ENCODE peak calls at places on chromosomes 6 and 20, in seven cellular contexts. One of them, this sample, is unnamed.

GRCh38 chr6:37851997-37852524 is 32.5 kb downstream of the ZFAND3 start:
- DNase-seq in trophoblast cell: no peak
- DNase-seq in mesendoderm: no peak
- DNase-seq in IMR-90: no peak
- DNase-seq in neuronal stem cell: no peak
- DNase-seq in mesenchymal stem cell: no peak
- DNase-seq in H1: no peak
- DNase-seq in this sample: no peak

GRCh38 chr20:60256811-60257210 is 298.6 kb downstream of the CDH26 start:
- DNase-seq in trophoblast cell: no peak
- DNase-seq in mesendoderm: no peak
- DNase-seq in IMR-90: no peak
- DNase-seq in neuronal stem cell: no peak
- DNase-seq in mesenchymal stem cell: no peak
- DNase-seq in H1: no peak
- DNase-seq in this sample: no peak

GRCh38 chr6:143596857-143597256 is 80.9 kb upstream of the PHACTR2 start:
- DNase-seq in trophoblast cell: peak; percentile 44
- DNase-seq in mesendoderm: peak; percentile 51
- DNase-seq in IMR-90: peak; percentile 71
- DNase-seq in neuronal stem cell: no peak
- DNase-seq in mesenchymal stem cell: peak; percentile 68
- DNase-seq in H1: no peak
- DNase-seq in this sample: no peak

GRCh38 chr20:61861054-61861841 is 204.4 kb downstream of the TAF4 start:
- DNase-seq in trophoblast cell: no peak
- DNase-seq in mesendoderm: no peak
- DNase-seq in IMR-90: no peak
- DNase-seq in neuronal stem cell: no peak
- DNase-seq in mesenchymal stem cell: no peak
- DNase-seq in H1: no peak
- DNase-seq in this sample: no peak

GRCh38 chr20:8853805-8854338 is 215.0 kb upstream of the PLCB4 start:
- DNase-seq in trophoblast cell: peak; percentile 17
- DNase-seq in mesendoderm: peak; percentile 85
- DNase-seq in IMR-90: peak; percentile 84
- DNase-seq in neuronal stem cell: peak; percentile 76
- DNase-seq in mesenchymal stem cell: peak; percentile 83
- DNase-seq in H1: no peak
- DNase-seq in this sample: peak; percentile 42

GRCh38 chr6:144898052-144898689 is 613.0 kb downstream of the UTRN start:
- DNase-seq in trophoblast cell: no peak
- DNase-seq in mesendoderm: no peak
- DNase-seq in IMR-90: peak; percentile 54
- DNase-seq in neuronal stem cell: no peak
- DNase-seq in mesenchymal stem cell: peak; percentile 22
- DNase-seq in H1: no peak
- DNase-seq in this sample: no peak

GRCh38 chr6:46099952-46100351 is 29.8 kb upstream of the ENPP4 start:
- DNase-seq in trophoblast cell: no peak
- DNase-seq in mesendoderm: no peak
- DNase-seq in IMR-90: no peak
- DNase-seq in neuronal stem cell: no peak
- DNase-seq in mesenchymal stem cell: no peak
- DNase-seq in H1: no peak
- DNase-seq in this sample: no peak

GRCh38 chr6:11770546-11771466 is 7.8 kb downstream of the ADTRP start:
- DNase-seq in trophoblast cell: peak; percentile 93
- DNase-seq in mesendoderm: peak; percentile 97
- DNase-seq in IMR-90: peak; percentile 100
- DNase-seq in neuronal stem cell: no peak
- DNase-seq in mesenchymal stem cell: peak; percentile 100
- DNase-seq in H1: peak; percentile 48
- DNase-seq in this sample: peak; percentile 64

GRCh38 chr6:117515326-117515725 is 32.9 kb downstream of the DCBLD1 start:
- DNase-seq in trophoblast cell: no peak
- DNase-seq in mesendoderm: no peak
- DNase-seq in IMR-90: peak; percentile 51
- DNase-seq in neuronal stem cell: no peak
- DNase-seq in mesenchymal stem cell: no peak
- DNase-seq in H1: no peak
- DNase-seq in this sample: no peak

GRCh38 chr6:117521785-117522502 is 39.5 kb downstream of the DCBLD1 start:
- DNase-seq in trophoblast cell: no peak
- DNase-seq in mesendoderm: no peak
- DNase-seq in IMR-90: no peak
- DNase-seq in neuronal stem cell: no peak
- DNase-seq in mesenchymal stem cell: no peak
- DNase-seq in H1: no peak
- DNase-seq in this sample: no peak

GRCh38 chr6:117514655-117515054 is 32.2 kb downstream of the DCBLD1 start:
- DNase-seq in trophoblast cell: no peak
- DNase-seq in mesendoderm: no peak
- DNase-seq in IMR-90: no peak
- DNase-seq in neuronal stem cell: no peak
- DNase-seq in mesenchymal stem cell: no peak
- DNase-seq in H1: no peak
- DNase-seq in this sample: no peak

GRCh38 chr6:117518870-117519269 is 36.4 kb downstream of the DCBLD1 start:
- DNase-seq in trophoblast cell: no peak
- DNase-seq in mesendoderm: no peak
- DNase-seq in IMR-90: no peak
- DNase-seq in neuronal stem cell: no peak
- DNase-seq in mesenchymal stem cell: no peak
- DNase-seq in H1: no peak
- DNase-seq in this sample: no peak

GRCh38 chr6:117520603-117521002 is 38.1 kb downstream of the DCBLD1 start:
- DNase-seq in trophoblast cell: no peak
- DNase-seq in mesendoderm: no peak
- DNase-seq in IMR-90: no peak
- DNase-seq in neuronal stem cell: no peak
- DNase-seq in mesenchymal stem cell: no peak
- DNase-seq in H1: no peak
- DNase-seq in this sample: no peak
- H3K18ac ChIP-seq in trophoblast cell: no peak overlapping the region
- H3K18ac ChIP-seq in mesendoderm: no peak overlapping the region
- H3K18ac ChIP-seq in IMR-90: no peak overlapping the region
- H3K18ac ChIP-seq in neuronal stem cell: no peak overlapping the region
- H3K18ac ChIP-seq in mesenchymal stem cell: no peak overlapping the region
- H3K18ac ChIP-seq in H1: no peak overlapping the region
- H3K18ac ChIP-seq in this sample: no peak overlapping the region

DNA sequence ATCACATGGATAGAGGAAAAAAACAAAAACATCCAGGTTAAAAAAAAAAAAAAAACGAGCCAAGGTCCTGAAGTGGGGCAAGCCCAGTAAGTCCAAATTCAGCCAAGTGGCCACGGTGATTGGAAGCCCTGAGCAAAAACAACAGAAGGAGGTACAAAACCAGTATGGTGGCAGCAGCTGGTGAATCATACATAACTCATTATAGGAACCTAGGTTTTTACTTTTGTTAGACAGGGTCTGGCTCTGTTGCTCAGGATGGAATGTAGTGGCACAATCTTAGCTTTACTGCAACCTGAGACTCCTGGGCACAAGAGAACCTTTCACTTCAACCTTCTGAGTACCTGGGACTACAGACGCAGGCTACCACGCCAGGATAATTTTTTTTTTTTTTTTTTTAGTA is 22.7 kb upstream of the MYB start:
- DNase-seq in trophoblast cell: no peak
- DNase-seq in mesendoderm: no peak
- DNase-seq in IMR-90: no peak
- DNase-seq in neuronal stem cell: no peak
- DNase-seq in mesenchymal stem cell: no peak
- DNase-seq in H1: no peak
- DNase-seq in this sample: no peak
- H2AK5ac ChIP-seq in trophoblast cell: no peak overlapping the region
- H2AK5ac ChIP-seq in mesendoderm: no peak overlapping the region
- H2AK5ac ChIP-seq in IMR-90: no peak overlapping the region
- H2AK5ac ChIP-seq in neuronal stem cell: no peak overlapping the region
- H2AK5ac ChIP-seq in mesenchymal stem cell: no peak overlapping the region
- H2AK5ac ChIP-seq in H1: no peak overlapping the region
- H2AK5ac ChIP-seq in this sample: no peak overlapping the region

DNA sequence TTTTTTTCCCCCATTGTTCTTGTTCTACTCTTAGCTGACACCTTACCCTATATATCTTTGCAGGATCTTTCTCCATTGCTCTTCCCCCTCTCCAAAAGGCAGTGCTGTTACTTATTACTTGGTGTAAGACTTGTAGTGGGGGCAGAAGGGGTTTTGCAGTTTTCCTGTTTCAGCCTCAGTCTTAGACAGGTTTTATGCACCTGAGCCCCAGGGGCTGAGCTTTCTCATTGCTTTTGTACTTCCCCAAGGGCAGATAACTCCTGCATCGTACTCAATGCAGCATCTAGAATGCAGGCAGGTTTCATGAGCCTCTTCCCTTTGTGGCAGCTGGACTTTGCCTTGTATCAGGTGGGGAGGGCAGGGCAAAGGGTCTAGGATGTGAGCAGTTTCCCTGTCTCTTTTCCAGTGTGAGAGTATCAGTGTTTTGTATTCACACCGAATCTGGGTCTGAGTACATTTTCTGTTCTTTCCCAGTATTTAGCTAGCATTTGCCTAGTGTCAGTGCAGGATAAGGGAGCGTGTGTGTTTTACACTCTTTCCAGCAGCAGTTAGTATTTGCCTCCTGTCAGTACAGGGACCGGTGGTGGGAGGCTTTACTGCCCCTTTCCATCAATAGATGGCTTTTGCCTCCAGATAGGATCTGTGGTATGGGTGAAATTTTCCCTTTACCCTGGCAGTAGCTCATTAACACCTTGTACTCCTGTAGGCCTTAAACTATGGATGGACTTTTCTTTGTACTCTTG is 19.6 kb downstream of the CYB5R4 start:
- DNase-seq in trophoblast cell: no peak
- DNase-seq in mesendoderm: no peak
- DNase-seq in IMR-90: no peak
- DNase-seq in neuronal stem cell: no peak
- DNase-seq in mesenchymal stem cell: no peak
- DNase-seq in H1: no peak
- DNase-seq in this sample: no peak
- H3K18ac ChIP-seq in trophoblast cell: no peak overlapping the region
- H3K18ac ChIP-seq in mesendoderm: no peak overlapping the region
- H3K18ac ChIP-seq in IMR-90: no peak overlapping the region
- H3K18ac ChIP-seq in neuronal stem cell: no peak overlapping the region
- H3K18ac ChIP-seq in mesenchymal stem cell: no peak overlapping the region
- H3K18ac ChIP-seq in H1: no peak overlapping the region
- H3K18ac ChIP-seq in this sample: no peak overlapping the region

GRCh38 chr6:6856538-6857523 is 250.9 kb upstream of the RREB1 start:
- DNase-seq in trophoblast cell: peak; percentile 100
- DNase-seq in mesendoderm: peak; percentile 83
- DNase-seq in IMR-90: peak; percentile 37
- DNase-seq in neuronal stem cell: no peak
- DNase-seq in mesenchymal stem cell: peak; percentile 85
- DNase-seq in H1: peak; percentile 55
- DNase-seq in this sample: peak; percentile 57
- H2AK5ac ChIP-seq in trophoblast cell: peak overlapping the region; percentile 52
- H2AK5ac ChIP-seq in mesendoderm: no peak overlapping the region
- H2AK5ac ChIP-seq in IMR-90: peak overlapping the region; percentile 9
- H2AK5ac ChIP-seq in neuronal stem cell: no peak overlapping the region
- H2AK5ac ChIP-seq in mesenchymal stem cell: no peak overlapping the region
- H2AK5ac ChIP-seq in H1: peak overlapping the region; percentile 8
- H2AK5ac ChIP-seq in this sample: no peak overlapping the region

GRCh38 chr20:44735816-44736169 is 9.9 kb upstream of the KCNK15 start:
- DNase-seq in trophoblast cell: no peak
- DNase-seq in mesendoderm: no peak
- DNase-seq in IMR-90: no peak
- DNase-seq in neuronal stem cell: no peak
- DNase-seq in mesenchymal stem cell: no peak
- DNase-seq in H1: no peak
- DNase-seq in this sample: no peak
- H3K18ac ChIP-seq in trophoblast cell: no peak overlapping the region
- H3K18ac ChIP-seq in mesendoderm: no peak overlapping the region
- H3K18ac ChIP-seq in IMR-90: no peak overlapping the region
- H3K18ac ChIP-seq in neuronal stem cell: no peak overlapping the region
- H3K18ac ChIP-seq in mesenchymal stem cell: no peak overlapping the region
- H3K18ac ChIP-seq in H1: no peak overlapping the region
- H3K18ac ChIP-seq in this sample: no peak overlapping the region

DNA sequence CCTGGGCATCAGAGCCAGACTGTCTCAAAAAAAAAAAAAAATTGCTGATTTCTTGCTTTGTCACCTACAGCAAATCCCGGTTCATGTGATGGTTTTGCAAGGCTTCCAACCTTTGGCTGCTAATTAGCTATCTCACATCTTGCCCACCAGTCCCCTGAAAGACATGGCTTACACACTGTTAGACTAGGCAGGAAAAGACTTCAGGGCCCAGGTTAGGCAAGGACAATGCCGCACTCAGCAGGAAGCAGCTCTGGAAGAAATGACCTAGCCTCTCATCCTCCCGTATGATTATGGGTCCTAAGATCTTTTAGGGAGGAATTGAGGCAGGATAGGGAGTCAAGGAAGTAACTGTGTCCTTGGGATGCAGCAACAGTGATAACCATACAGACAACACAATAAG is 40.4 kb upstream of the POU5F1 start:
- DNase-seq in trophoblast cell: no peak
- DNase-seq in mesendoderm: no peak
- DNase-seq in IMR-90: no peak
- DNase-seq in neuronal stem cell: no peak
- DNase-seq in mesenchymal stem cell: no peak
- DNase-seq in H1: no peak
- DNase-seq in this sample: no peak
- H2AK5ac ChIP-seq in trophoblast cell: no peak overlapping the region
- H2AK5ac ChIP-seq in mesendoderm: no peak overlapping the region
- H2AK5ac ChIP-seq in IMR-90: no peak overlapping the region
- H2AK5ac ChIP-seq in neuronal stem cell: no peak overlapping the region
- H2AK5ac ChIP-seq in mesenchymal stem cell: no peak overlapping the region
- H2AK5ac ChIP-seq in H1: no peak overlapping the region
- H2AK5ac ChIP-seq in this sample: no peak overlapping the region

GRCh38 chr6:5149891-5150290 is 64.8 kb downstream of the PPP1R3G start:
- DNase-seq in trophoblast cell: no peak
- DNase-seq in mesendoderm: no peak
- DNase-seq in IMR-90: no peak
- DNase-seq in neuronal stem cell: no peak
- DNase-seq in mesenchymal stem cell: no peak
- DNase-seq in H1: no peak
- DNase-seq in this sample: no peak
- H3K18ac ChIP-seq in trophoblast cell: no peak overlapping the region
- H3K18ac ChIP-seq in mesendoderm: no peak overlapping the region
- H3K18ac ChIP-seq in IMR-90: no peak overlapping the region
- H3K18ac ChIP-seq in neuronal stem cell: no peak overlapping the region
- H3K18ac ChIP-seq in mesenchymal stem cell: no peak overlapping the region
- H3K18ac ChIP-seq in H1: no peak overlapping the region
- H3K18ac ChIP-seq in this sample: no peak overlapping the region

GRCh38 chr20:46268131-46268611 is 40.1 kb downstream of the CDH22 start:
- DNase-seq in trophoblast cell: no peak
- DNase-seq in mesendoderm: peak; percentile 72
- DNase-seq in IMR-90: no peak
- DNase-seq in neuronal stem cell: no peak
- DNase-seq in mesenchymal stem cell: no peak
- DNase-seq in H1: no peak
- DNase-seq in this sample: no peak

GRCh38 chr20:46267108-46267820 is 41.0 kb downstream of the CDH22 start:
- DNase-seq in trophoblast cell: no peak
- DNase-seq in mesendoderm: no peak
- DNase-seq in IMR-90: no peak
- DNase-seq in neuronal stem cell: no peak
- DNase-seq in mesenchymal stem cell: no peak
- DNase-seq in H1: no peak
- DNase-seq in this sample: no peak

GRCh38 chr20:46261456-46262253 is 46.6 kb downstream of the CDH22 start:
- DNase-seq in trophoblast cell: no peak
- DNase-seq in mesendoderm: no peak
- DNase-seq in IMR-90: no peak
- DNase-seq in neuronal stem cell: no peak
- DNase-seq in mesenchymal stem cell: no peak
- DNase-seq in H1: no peak
- DNase-seq in this sample: no peak

GRCh38 chr20:46265539-46265938 is 42.8 kb downstream of the CDH22 start:
- DNase-seq in trophoblast cell: no peak
- DNase-seq in mesendoderm: no peak
- DNase-seq in IMR-90: no peak
- DNase-seq in neuronal stem cell: no peak
- DNase-seq in mesenchymal stem cell: no peak
- DNase-seq in H1: no peak
- DNase-seq in this sample: no peak

GRCh38 chr20:46264391-46265266 is 43.7 kb downstream of the CDH22 start:
- DNase-seq in trophoblast cell: no peak
- DNase-seq in mesendoderm: no peak
- DNase-seq in IMR-90: no peak
- DNase-seq in neuronal stem cell: no peak
- DNase-seq in mesenchymal stem cell: no peak
- DNase-seq in H1: no peak
- DNase-seq in this sample: no peak
- H2AK5ac ChIP-seq in trophoblast cell: no peak overlapping the region
- H2AK5ac ChIP-seq in mesendoderm: no peak overlapping the region
- H2AK5ac ChIP-seq in IMR-90: no peak overlapping the region
- H2AK5ac ChIP-seq in neuronal stem cell: peak overlapping the region; percentile 13
- H2AK5ac ChIP-seq in mesenchymal stem cell: no peak overlapping the region
- H2AK5ac ChIP-seq in H1: no peak overlapping the region
- H2AK5ac ChIP-seq in this sample: no peak overlapping the region

This sample was measured in H9.